ENCODE peak calls at places on chromosomes 11 and 22, in five cellular contexts. I, K, B, S and O are unnamed samples.

GRCh38 chr22:42717197-42717967 is 3.3 kb downstream of the A4GALT start:
- DNase-seq in S (no peak), I (no peak), B (no peak), K (no peak), O (no peak)

GRCh38 chr11:117832511-117832910 is 8.0 kb upstream of the FXYD2 start:
- DNase-seq in B (no peak), K (no peak), S (no peak), I (no peak), O (no peak)

GRCh38 chr11:94678236-94678635 is 89.9 kb upstream of the AMOTL1 start:
- DNase-seq in B (no peak), S (no peak), I (no peak), K (no peak), O (no peak)

GRCh38 chr22:29219881-29220670 is 14.4 kb downstream of the EMID1 start:
- DNase-seq in K (no peak), S (no peak), B (peak), I (no peak), O (no peak)

GRCh38 chr11:110955797-110956196 is 243.6 kb upstream of the ARHGAP20 start:
- DNase-seq in B (no peak), K (no peak), I (no peak), S (no peak), O (no peak)

GRCh38 chr11:134949716-134950115 is 537.7 kb upstream of the B3GAT1 start:
- DNase-seq in K (no peak), B (no peak), S (no peak), I (no peak), O (no peak)

GRCh38 chr11:32939866-32940265 is 47.3 kb downstream of the QSER1 start:
- DNase-seq in B (no peak), I (no peak), K (no peak), S (no peak), O (no peak)

GRCh38 chr11:103807806-103808205 is 228.6 kb upstream of the DDI1 start:
- DNase-seq in K (no peak), B (no peak), S (no peak), I (peak), O (peak)

GRCh38 chr22:22681221-22681739 is 36.9 kb downstream of the GGTLC2 start:
- DNase-seq in B (no peak), K (no peak), I (peak), S (no peak), O (no peak)

GRCh38 chr11:21814169-21814568 is 378.7 kb upstream of the ANO5 start:
- DNase-seq in K (no peak), I (no peak), B (no peak), S (no peak), O (peak)

GRCh38 chr22:33013051-33013450 is 45.1 kb downstream of the SYN3 start:
- DNase-seq in B (no peak), I (no peak), S (no peak), K (no peak), O (no peak)

GRCh38 chr22:48895831-48896765 is 931.6 kb downstream of the BRD1 start:
- DNase-seq in S (no peak), K (no peak), B (no peak), I (no peak), O (no peak)

GRCh38 chr11:126488591-126489370 is 133.3 kb downstream of the ST3GAL4 start:
- DNase-seq in I (no peak), K (no peak), S (no peak), B (no peak), O (no peak)

GRCh38 chr11:45042560-45042959 is 91.9 kb upstream of the TP53I11 start:
- DNase-seq in I (peak), K (no peak), B (no peak), S (no peak), O (no peak)

GRCh38 chr11:78740175-78741161 is 165.8 kb upstream of the NARS2 start:
- DNase-seq in I (no peak), S (no peak), B (no peak), K (no peak), O (no peak)

GRCh38 chr11:105282658-105283057 is 143.1 kb upstream of the CARD18 start:
- DNase-seq in B (no peak), I (no peak), S (no peak), K (no peak), O (no peak)

GRCh38 chr11:114559425-114560310 is at the start of gene NXPE1:
- DNase-seq in I (no peak), K (no peak), S (no peak), B (no peak), O (no peak)